ENCODE peak calls at places on chromosomes 11 and 22, in five cellular contexts. One of them, this sample, is unnamed.

GRCh38 chr11:69703711-69704507 is at the start of gene FGF19:
- DNase-seq in adrenal gland: no peak
- DNase-seq in astrocyte of the cerebellum: no peak
- DNase-seq in RWPE1: peak
- DNase-seq in CD14-positive monocyte: no peak
- DNase-seq in this sample: no peak

GRCh38 chr22:25930710-25931353 is 188.8 kb downstream of the MYO18B start:
- DNase-seq in RWPE1: no peak
- DNase-seq in astrocyte of the cerebellum: no peak
- DNase-seq in adrenal gland: no peak
- DNase-seq in CD14-positive monocyte: no peak
- DNase-seq in this sample: no peak

GRCh38 chr22:42114721-42115120 is 15.9 kb downstream of the CYP2D6 start:
- DNase-seq in CD14-positive monocyte: no peak
- DNase-seq in RWPE1: no peak
- DNase-seq in adrenal gland: no peak
- DNase-seq in astrocyte of the cerebellum: no peak
- DNase-seq in this sample: no peak

GRCh38 chr11:61141601-61142028 is 19.6 kb downstream of the VPS37C start:
- DNase-seq in RWPE1: no peak
- DNase-seq in astrocyte of the cerebellum: no peak
- DNase-seq in CD14-positive monocyte: no peak
- DNase-seq in adrenal gland: peak
- DNase-seq in this sample: no peak

GRCh38 chr11:33835143-33835878 is 56.6 kb downstream of the LMO2 start:
- DNase-seq in RWPE1: peak
- DNase-seq in adrenal gland: peak
- DNase-seq in CD14-positive monocyte: no peak
- DNase-seq in astrocyte of the cerebellum: peak
- DNase-seq in this sample: no peak

GRCh38 chr22:44659140-44659539 is 42.9 kb upstream of the PRR5 start:
- DNase-seq in RWPE1: no peak
- DNase-seq in astrocyte of the cerebellum: no peak
- DNase-seq in CD14-positive monocyte: no peak
- DNase-seq in adrenal gland: no peak
- DNase-seq in this sample: no peak

GRCh38 chr11:27754035-27755017 is 54.1 kb upstream of the BDNF start:
- DNase-seq in astrocyte of the cerebellum: peak
- DNase-seq in RWPE1: peak
- DNase-seq in adrenal gland: peak
- DNase-seq in CD14-positive monocyte: no peak
- DNase-seq in this sample: no peak

GRCh38 chr22:30933457-30933856 is 35.1 kb downstream of the MORC2 start:
- DNase-seq in adrenal gland: no peak
- DNase-seq in astrocyte of the cerebellum: no peak
- DNase-seq in CD14-positive monocyte: no peak
- DNase-seq in RWPE1: no peak
- DNase-seq in this sample: no peak

GRCh38 chr11:34512810-34513673 is 552 bp downstream of the ELF5 start:
- DNase-seq in adrenal gland: peak
- DNase-seq in astrocyte of the cerebellum: no peak
- DNase-seq in RWPE1: peak
- DNase-seq in CD14-positive monocyte: no peak
- DNase-seq in this sample: peak

GRCh38 chr11:61068581-61068980 is 33.7 kb upstream of the CD5 start:
- DNase-seq in astrocyte of the cerebellum: no peak
- DNase-seq in CD14-positive monocyte: no peak
- DNase-seq in adrenal gland: no peak
- DNase-seq in RWPE1: no peak
- DNase-seq in this sample: no peak

GRCh38 chr11:18324381-18324780 is 2.0 kb downstream of the GTF2H1 start:
- DNase-seq in adrenal gland: no peak
- DNase-seq in CD14-positive monocyte: no peak
- DNase-seq in RWPE1: no peak
- DNase-seq in astrocyte of the cerebellum: no peak
- DNase-seq in this sample: no peak

GRCh38 chr11:100930185-100930778 is 199.3 kb downstream of the PGR start:
- DNase-seq in CD14-positive monocyte: no peak
- DNase-seq in adrenal gland: no peak
- DNase-seq in astrocyte of the cerebellum: peak
- DNase-seq in RWPE1: peak
- DNase-seq in this sample: no peak

GRCh38 chr11:87851234-87851633 is 324.0 kb downstream of the RAB38 start:
- DNase-seq in RWPE1: peak
- DNase-seq in CD14-positive monocyte: no peak
- DNase-seq in astrocyte of the cerebellum: peak
- DNase-seq in adrenal gland: no peak
- DNase-seq in this sample: no peak

GRCh38 chr11:83793332-83793731 is 507.2 kb upstream of the CCDC90B start:
- DNase-seq in astrocyte of the cerebellum: no peak
- DNase-seq in CD14-positive monocyte: no peak
- DNase-seq in RWPE1: no peak
- DNase-seq in adrenal gland: no peak
- DNase-seq in this sample: no peak
- TF ChIP-seq CTCF in astrocyte of the cerebellum: no peak
- TF ChIP-seq CTCF in CD14-positive monocyte: no peak
- TF ChIP-seq CTCF in RWPE1: no peak
- TF ChIP-seq CTCF in adrenal gland: no peak
- TF ChIP-seq CTCF in this sample: no peak

GRCh38 chr11:111538407-111539114 is 2.0 kb upstream of the LAYN start:
- DNase-seq in CD14-positive monocyte: no peak
- DNase-seq in astrocyte of the cerebellum: no peak
- DNase-seq in adrenal gland: no peak
- DNase-seq in RWPE1: no peak
- DNase-seq in this sample: no peak
- TF ChIP-seq CTCF in CD14-positive monocyte: no peak
- TF ChIP-seq CTCF in astrocyte of the cerebellum: no peak
- TF ChIP-seq CTCF in adrenal gland: no peak
- TF ChIP-seq CTCF in RWPE1: no peak
- TF ChIP-seq CTCF in this sample: no peak

GRCh38 chr11:108135845-108136599 is 14.7 kb downstream of the ACAT1 start:
- DNase-seq in RWPE1: no peak
- DNase-seq in astrocyte of the cerebellum: no peak
- DNase-seq in adrenal gland: no peak
- DNase-seq in CD14-positive monocyte: no peak
- DNase-seq in this sample: no peak
- TF ChIP-seq CTCF in RWPE1: peak
- TF ChIP-seq CTCF in astrocyte of the cerebellum: peak
- TF ChIP-seq CTCF in adrenal gland: peak
- TF ChIP-seq CTCF in CD14-positive monocyte: no peak
- TF ChIP-seq CTCF in this sample: peak

GRCh38 chr11:109697140-109697843 is 275.3 kb downstream of the C11orf87 start:
- DNase-seq in adrenal gland: no peak
- DNase-seq in astrocyte of the cerebellum: peak
- DNase-seq in RWPE1: peak
- DNase-seq in CD14-positive monocyte: no peak
- DNase-seq in this sample: no peak
- TF ChIP-seq CTCF in adrenal gland: peak
- TF ChIP-seq CTCF in astrocyte of the cerebellum: peak
- TF ChIP-seq CTCF in RWPE1: peak
- TF ChIP-seq CTCF in CD14-positive monocyte: peak
- TF ChIP-seq CTCF in this sample: peak

This sample was measured in heart right ventricle.